ENCODE peak calls at places on chromosome X, in nine cellular contexts. S is H9; T is SK-N-SH; F is left ventricle myocardium inferior; W is body of pancreas; O is brain microvascular endothelial cell; B is CD8-positive, alpha-beta T cell; I is stomach; Q is substantia nigra. J is an unnamed sample.

GRCh38 chrX:33106737-33107136 is 104.6 kb downstream of the DMD start:
- DNase-seq in S (no peak), B (no peak), T (no peak), I (no peak), O (no peak), Q (no peak), F (no peak), W (no peak), J (no peak)

GRCh38 chrX:5683996-5684395 is 544.7 kb downstream of the NLGN4X start:
- DNase-seq in S (no peak), I (no peak), Q (no peak), W (no peak), O (no peak), T (no peak), F (no peak), B (no peak), J (no peak)

GRCh38 chrX:137194164-137194563 is 160.4 kb upstream of the GPR101 start:
- DNase-seq in W (peak), F (no peak), Q (no peak), O (peak), I (peak), S (peak), T (peak), B (no peak), J (no peak)

GRCh38 chrX:41265615-41266014 is 68.3 kb upstream of the DDX3X start:
- DNase-seq in I (no peak), O (peak), T (no peak), S (no peak), Q (no peak), B (peak), F (no peak), W (no peak), J (peak)

GRCh38 chrX:84168095-84168494 is 19.9 kb downstream of the RPS6KA6 start:
- DNase-seq in T (no peak), W (no peak), O (no peak), I (no peak), B (no peak), F (no peak), Q (no peak), S (no peak), J (no peak)

GRCh38 chrX:22594771-22595170 is 322.1 kb downstream of the CBLL2 start:
- DNase-seq in T (no peak), S (no peak), Q (no peak), B (no peak), W (no peak), F (no peak), O (no peak), I (no peak), J (no peak)

GRCh38 chrX:139881130-139881529 is 51.7 kb downstream of the ATP11C start:
- DNase-seq in Q (no peak), S (no peak), B (no peak), T (peak), F (no peak), O (peak), W (no peak), I (no peak), J (no peak)

GRCh38 chrX:102902355-102902754 is 34.7 kb upstream of the RAB40AL start:
- DNase-seq in Q (no peak), I (no peak), W (no peak), F (no peak), S (no peak), T (no peak), O (no peak), B (no peak), J (no peak)

GRCh38 chrX:139680356-139680755 is 27.6 kb downstream of the MCF2 start:
- DNase-seq in B (no peak), Q (no peak), W (no peak), I (no peak), S (no peak), T (no peak), F (no peak), O (no peak), J (no peak)

DNA sequence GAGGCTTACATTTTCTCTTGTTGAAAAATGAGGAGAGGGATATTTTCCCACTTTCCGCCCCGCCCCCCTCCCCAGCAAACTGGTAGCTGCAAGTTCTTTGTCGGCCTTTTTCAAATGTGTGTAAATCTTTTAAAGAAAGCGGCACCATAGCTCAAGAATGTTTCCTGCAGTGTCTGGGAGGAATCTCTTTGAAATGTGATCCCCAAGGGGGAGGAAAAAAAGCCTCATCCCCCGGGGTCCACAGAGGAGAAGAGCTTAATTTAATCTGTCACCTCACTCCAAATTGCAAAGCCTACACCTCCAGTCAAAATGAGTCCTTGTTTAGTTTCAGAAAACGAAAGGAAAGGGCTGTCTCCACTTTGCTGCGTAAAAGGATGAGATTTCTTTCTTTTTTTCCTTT is 34.8 kb downstream of the ASMT start:
- DNase-seq in B (no peak), Q (no peak), T (no peak), I (no peak), S (peak), O (no peak), F (no peak), W (no peak), J (no peak)
- H3K27ac ChIP-seq in B (no peak), Q (no peak), T (no peak), I (no peak), S (no peak), O (no peak), F (no peak), W (no peak), J (no peak)

DNA sequence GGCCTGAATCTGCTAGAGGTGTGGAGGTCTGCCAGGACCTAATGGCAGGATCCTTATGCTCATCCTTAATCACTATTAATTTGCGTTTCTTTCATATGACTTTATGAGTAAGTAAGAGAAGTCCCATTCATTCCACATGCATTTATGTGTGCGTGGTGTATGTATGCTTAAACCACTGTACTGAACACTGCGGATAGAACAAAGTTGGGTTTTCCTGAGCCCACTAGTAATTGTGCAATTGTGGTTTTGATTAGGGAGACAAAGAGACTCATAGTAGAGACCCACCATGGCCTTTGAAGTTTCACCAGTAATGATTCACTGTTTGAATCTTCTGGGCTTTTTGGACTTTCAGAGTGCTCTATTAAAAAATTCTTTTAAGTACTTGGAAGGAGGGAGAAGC is 498.5 kb upstream of the DIPK2B start:
- DNase-seq in S (no peak), W (no peak), I (no peak), O (no peak), T (no peak), Q (no peak), B (no peak), F (no peak), J (no peak)
- H3K27ac ChIP-seq in S (no peak), W (no peak), I (no peak), O (no peak), T (peak), Q (no peak), B (no peak), F (no peak), J (no peak)

DNA sequence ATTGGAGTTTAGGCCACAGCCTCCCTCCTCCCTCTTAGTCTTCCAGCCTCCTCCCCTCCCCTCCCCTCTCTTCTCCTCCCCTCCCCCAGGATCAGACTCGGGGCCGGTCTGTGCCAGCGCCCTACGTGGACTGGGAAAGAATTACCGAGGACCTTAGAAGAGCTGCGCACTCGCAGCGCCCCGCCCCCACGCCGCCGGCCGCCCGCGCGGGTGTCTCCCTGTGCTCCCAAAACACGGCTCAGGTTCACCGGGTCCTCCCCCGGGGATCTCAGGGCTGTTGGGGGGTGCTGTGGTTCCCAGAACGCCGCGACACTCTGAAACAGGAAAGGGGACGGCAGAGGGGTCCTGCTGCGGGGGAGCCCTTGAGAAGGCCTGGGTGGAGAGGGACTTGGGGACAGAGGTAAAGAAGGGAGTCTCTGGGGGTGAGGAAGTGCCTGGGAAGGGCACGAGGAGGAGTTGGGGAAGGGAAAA is 122.2 kb upstream of the TBL1X start:
- DNase-seq in Q (peak), W (peak), I (peak), S (peak), B (peak), F (peak), O (peak), T (peak), J (peak)
- H3K27ac ChIP-seq in Q (no peak), W (no peak), I (peak), S (no peak), B (no peak), F (no peak), O (no peak), T (no peak), J (peak)

GRCh38 chrX:132490086-132490419 is 1.2 kb upstream of the MBNL3 start:
- DNase-seq in T (no peak), Q (no peak), S (no peak), B (no peak), F (no peak), W (no peak), O (no peak), I (no peak), J (no peak)

GRCh38 chrX:132491191-132491590 is 2.4 kb upstream of the MBNL3 start:
- DNase-seq in B (no peak), T (no peak), F (no peak), S (no peak), O (no peak), I (no peak), W (peak), Q (no peak), J (no peak)

GRCh38 chrX:132488819-132489255 is at the start of gene MBNL3:
- DNase-seq in Q (peak), W (peak), S (peak), B (peak), I (peak), O (no peak), T (peak), F (peak), J (peak)

GRCh38 chrX:132488092-132488749 is 617 bp downstream of the MBNL3 start:
- DNase-seq in Q (no peak), I (no peak), O (no peak), F (no peak), W (no peak), T (no peak), S (no peak), B (no peak), J (no peak)

GRCh38 chrX:132489256-132490085 is 633 bp upstream of the MBNL3 start:
- DNase-seq in B (peak), W (peak), S (peak), O (no peak), I (peak), Q (no peak), F (peak), T (peak), J (peak)
- H3K27ac ChIP-seq in B (peak), W (peak), S (no peak), O (no peak), I (peak), Q (peak), F (peak), T (no peak), J (no peak)